ENCODE peak calls at places on chromosome 12, in seven cellular contexts. A is tibial artery, M is suprapubic skin, Z is endothelial cell, J is psoas muscle, G is RWPE1, I is neural crest cell. Y is an unnamed sample.

GRCh38 chr12:65822732-65823480 is 1.4 kb upstream of the HMGA2 start:
- DNase-seq in A (no peak), M (no peak), Z (peak), J (no peak), G (no peak), I (peak), Y (no peak)

GRCh38 chr12:75779891-75780501 is 251.6 kb downstream of the PHLDA1 start:
- DNase-seq in A (no peak), M (no peak), Z (no peak), J (no peak), G (no peak), I (no peak), Y (no peak)

GRCh38 chr12:120229583-120230325 is 28.8 kb upstream of the RPLP0 start:
- DNase-seq in A (no peak), M (peak), Z (no peak), J (no peak), G (peak), I (no peak), Y (no peak)

GRCh38 chr12:113133036-113133435 is 2.5 kb downstream of the RASAL1 start:
- DNase-seq in A (no peak), M (no peak), Z (no peak), J (no peak), G (no peak), I (no peak), Y (no peak)

GRCh38 chr12:68636268-68636667 is 25.6 kb downstream of the RAP1B start:
- DNase-seq in A (no peak), M (no peak), Z (no peak), J (no peak), G (no peak), I (no peak), Y (no peak)

GRCh38 chr12:106248849-106249371 is 1.1 kb upstream of the CKAP4 start:
- DNase-seq in A (no peak), M (peak), Z (no peak), J (no peak), G (no peak), I (no peak), Y (peak)

GRCh38 chr12:110992909-110993308 is 72.5 kb upstream of the MYL2 start:
- DNase-seq in A (no peak), M (no peak), Z (no peak), J (no peak), G (no peak), I (no peak), Y (no peak)

GRCh38 chr12:48105321-48105866 is 485 bp downstream of the SENP1 start:
- DNase-seq in A (no peak), M (no peak), Z (no peak), J (no peak), G (peak), I (no peak), Y (no peak)

GRCh38 chr12:125143491-125143890 is 78.3 kb downstream of the AACS start:
- DNase-seq in A (no peak), M (no peak), Z (no peak), J (no peak), G (no peak), I (no peak), Y (no peak)

GRCh38 chr12:31687101-31687527 is 27.6 kb downstream of the ETFBKMT start:
- DNase-seq in A (no peak), M (no peak), Z (no peak), J (no peak), G (no peak), I (no peak), Y (peak)

GRCh38 chr12:118358008-118358359 is 14.7 kb downstream of the TAOK3 start:
- DNase-seq in A (no peak), M (no peak), Z (no peak), J (no peak), G (no peak), I (no peak), Y (no peak)

GRCh38 chr12:97995085-97995484 is 520.3 kb upstream of the TMPO start:
- DNase-seq in A (no peak), M (no peak), Z (no peak), J (no peak), G (no peak), I (no peak), Y (no peak)

GRCh38 chr12:78865297-78865955 is 852 bp downstream of the SYT1 start:
- DNase-seq in A (no peak), M (no peak), Z (no peak), J (no peak), G (no peak), I (no peak), Y (no peak)

GRCh38 chr12:79364197-79364596 is 326.6 kb downstream of the PAWR start:
- DNase-seq in A (no peak), M (no peak), Z (no peak), J (no peak), G (no peak), I (no peak), Y (no peak)

GRCh38 chr12:107359382-107359781 is 266.0 kb upstream of the CRY1 start:
- DNase-seq in A (no peak), M (no peak), Z (no peak), J (no peak), G (peak), I (no peak), Y (no peak)

GRCh38 chr12:38892090-38892786 is 13.2 kb downstream of the CPNE8 start:
- DNase-seq in A (no peak), M (no peak), Z (no peak), J (no peak), G (peak), I (no peak), Y (no peak)
- TF ChIP-seq CTCF in A (no peak), M (no peak), Z (no peak), J (no peak), G (no peak), I (no peak), Y (no peak)

GRCh38 chr12:63098851-63099250 is 52.1 kb downstream of the AVPR1A start:
- DNase-seq in A (no peak), M (no peak), Z (peak), J (no peak), G (no peak), I (no peak), Y (no peak)

GRCh38 chr12:63103489-63104131 is 47.4 kb downstream of the AVPR1A start:
- DNase-seq in A (no peak), M (no peak), Z (peak), J (no peak), G (peak), I (no peak), Y (no peak)
- TF ChIP-seq CTCF in A (peak), M (peak), Z (peak), J (peak), G (peak), I (peak), Y (peak)

DNA sequence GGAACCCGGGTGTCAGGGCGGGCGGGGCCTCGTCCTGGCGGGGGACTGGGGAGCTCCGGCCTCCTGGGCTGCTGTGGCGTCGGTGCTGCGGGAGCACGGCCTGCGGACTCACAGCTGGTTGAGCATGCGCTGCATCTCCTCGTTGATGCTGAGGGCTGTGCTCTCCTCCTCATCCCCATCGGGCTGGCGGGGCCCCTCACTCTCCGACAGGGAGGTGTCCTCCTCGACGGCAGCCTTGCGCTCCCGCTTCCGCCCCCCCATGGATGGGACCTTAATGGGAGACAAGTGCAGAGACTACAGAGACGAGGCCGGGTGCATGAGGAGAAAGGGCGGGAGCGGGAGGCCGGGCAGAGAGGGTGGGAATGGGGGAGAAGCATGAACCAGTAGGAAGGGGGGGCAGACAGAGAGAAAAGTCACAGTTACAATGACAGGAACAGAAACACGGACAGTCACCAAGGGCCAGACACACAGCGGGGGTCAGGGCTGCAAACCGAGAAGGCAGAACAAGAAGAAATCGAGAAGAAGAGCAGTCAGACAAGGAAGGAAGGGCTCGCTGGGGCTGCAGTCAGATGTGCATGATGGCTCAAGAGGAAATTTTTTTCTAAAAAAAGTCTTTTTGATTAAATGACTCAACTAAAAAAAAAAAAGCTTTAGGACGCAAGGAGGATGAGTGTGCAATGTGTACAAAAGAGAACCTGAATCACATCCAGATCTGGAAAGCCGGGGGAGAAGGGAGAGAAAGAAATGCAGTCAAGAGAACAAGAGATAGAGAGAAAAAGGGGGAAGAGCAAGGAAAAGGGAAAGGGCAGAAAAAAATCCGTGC is 7.1 kb downstream of the IFFO1 start:
- DNase-seq in A (no peak), M (no peak), Z (no peak), J (no peak), G (no peak), I (no peak), Y (peak)
- TF ChIP-seq CTCF in A (no peak), M (no peak), Z (no peak), J (no peak), G (no peak), I (no peak), Y (no peak)

DNA sequence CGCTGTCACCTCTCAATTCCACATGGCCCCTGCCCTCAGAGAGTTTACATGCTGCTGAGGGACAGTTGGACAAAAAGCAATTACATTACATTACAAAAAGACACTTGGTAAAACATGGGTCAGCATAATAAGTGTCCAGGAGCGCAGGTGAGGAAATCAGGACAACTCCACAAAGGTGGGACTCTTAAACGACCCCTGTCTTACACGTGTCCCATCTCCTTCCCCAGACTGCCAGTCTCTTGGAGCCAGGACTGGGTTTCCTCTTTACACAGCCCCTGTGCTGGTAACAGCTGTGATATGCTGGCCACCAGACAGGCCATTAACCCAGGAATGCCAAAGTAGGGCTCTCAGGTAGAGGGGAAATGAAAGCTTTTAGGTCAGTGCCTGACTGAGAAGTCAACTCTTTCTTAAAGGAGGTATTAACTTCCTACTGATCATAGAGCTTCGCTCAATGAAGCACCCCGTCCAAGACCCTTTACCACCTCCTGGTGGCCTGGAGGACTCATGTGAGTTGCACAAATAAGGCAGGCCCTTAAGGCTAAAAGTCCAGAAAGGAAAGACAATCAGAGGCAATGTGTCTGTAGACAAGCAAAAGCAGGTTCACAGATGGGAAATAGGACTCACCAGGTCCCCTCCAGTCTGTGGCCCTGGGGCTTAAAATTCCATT is 55.5 kb downstream of the ANO2 start:
- DNase-seq in A (no peak), M (no peak), Z (no peak), J (no peak), G (peak), I (no peak), Y (no peak)
- TF ChIP-seq CTCF in A (no peak), M (no peak), Z (no peak), J (no peak), G (no peak), I (peak), Y (no peak)

DNA sequence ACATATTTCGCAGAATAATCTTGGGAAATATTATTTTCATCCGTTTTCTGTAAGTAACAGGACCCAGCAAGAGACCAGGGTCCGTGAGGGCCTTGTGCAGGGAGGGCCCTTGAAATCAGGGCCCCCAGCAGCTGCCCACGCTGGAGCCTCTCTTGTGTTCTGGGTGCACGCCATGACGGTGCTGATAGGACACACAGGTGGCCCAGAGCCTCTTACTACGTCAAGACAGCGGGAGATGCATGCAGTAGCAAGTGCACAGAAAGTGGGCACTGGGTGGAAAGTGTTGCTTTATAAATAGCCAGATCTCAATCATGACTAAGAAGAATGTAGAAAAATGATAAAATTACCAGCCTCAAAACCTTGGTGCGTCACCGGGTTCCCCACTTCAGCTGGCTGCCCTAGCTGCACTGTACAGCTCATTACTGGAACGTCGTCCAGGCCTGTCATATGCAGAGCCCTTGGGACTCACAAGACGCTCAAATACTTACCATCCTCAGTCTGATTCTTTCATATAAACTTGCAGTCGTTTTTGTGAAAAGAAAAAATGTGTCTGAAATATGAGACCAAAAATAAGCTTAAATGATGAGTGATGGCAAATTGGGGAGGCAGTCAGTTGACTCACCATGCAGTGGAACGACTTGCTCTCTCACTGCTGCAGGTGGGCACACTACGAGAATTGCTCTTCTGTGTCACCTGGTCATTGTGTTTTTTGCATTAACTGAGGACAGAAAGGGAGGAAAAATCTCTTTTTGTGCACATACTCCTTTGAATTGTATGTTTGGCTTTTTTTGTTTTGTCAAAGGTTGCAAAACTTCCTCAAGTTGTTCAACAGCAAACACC is 68.2 kb downstream of the DDX51 start:
- DNase-seq in A (no peak), M (no peak), Z (no peak), J (no peak), G (no peak), I (no peak), Y (no peak)
- TF ChIP-seq CTCF in A (no peak), M (no peak), Z (no peak), J (no peak), G (no peak), I (no peak), Y (no peak)

DNA sequence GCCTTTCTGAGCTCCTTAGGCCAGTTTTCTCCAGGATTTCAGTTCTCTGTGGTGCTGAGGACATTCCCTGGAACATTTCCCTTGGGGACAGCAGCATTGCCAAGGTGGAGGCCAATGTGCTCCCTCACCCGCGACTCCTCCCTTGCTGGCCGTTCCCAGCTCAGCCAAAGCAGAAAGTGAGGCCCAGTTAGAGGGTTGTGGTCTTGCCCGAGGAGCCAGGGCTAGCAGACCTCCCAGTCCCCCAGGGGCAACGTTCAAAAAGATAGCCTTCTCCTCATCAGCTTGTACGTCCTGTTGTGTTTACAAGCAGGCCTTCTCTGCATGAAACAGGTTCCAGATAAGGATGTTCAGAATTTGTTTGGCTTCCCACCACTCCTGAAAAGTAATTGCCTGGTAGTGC is 78.4 kb downstream of the SSPN start:
- DNase-seq in A (peak), M (no peak), Z (no peak), J (peak), G (no peak), I (no peak), Y (no peak)
- TF ChIP-seq CTCF in A (no peak), M (no peak), Z (no peak), J (no peak), G (no peak), I (no peak), Y (no peak)